ENCODE peak calls at places on chromosomes 11 and 22, in seven cellular contexts. R is HCT116, H is WTC11, U is K562, Y is GM12878, X is H1, O is HepG2. N is an unnamed sample.

GRCh38 chr22:42296381-42296853 is 26.0 kb upstream of the TCF20 start:
- DNase-seq in R (no peak), H (peak), U (no peak), Y (no peak), X (no peak), O (no peak), N (no peak)

GRCh38 chr11:115965754-115966504 is 461.7 kb upstream of the CADM1 start:
- DNase-seq in R (no peak), H (no peak), U (no peak), Y (no peak), X (no peak), O (no peak), N (no peak)

GRCh38 chr22:40310771-40311120 is 35.6 kb upstream of the ADSL start:
- DNase-seq in R (no peak), H (no peak), U (no peak), Y (no peak), X (no peak), O (no peak), N (no peak)

GRCh38 chr11:23594755-23595154 is 734.5 kb upstream of the CCDC179 start:
- DNase-seq in R (no peak), H (no peak), U (no peak), Y (no peak), X (no peak), O (no peak), N (no peak)

GRCh38 chr11:96219981-96220623 is 122.9 kb downstream of the MAML2 start:
- DNase-seq in R (no peak), H (no peak), U (no peak), Y (no peak), X (no peak), O (peak), N (no peak)

GRCh38 chr11:70050243-70050642 is 27.9 kb upstream of the ANO1 start:
- DNase-seq in R (no peak), H (no peak), U (no peak), Y (no peak), X (no peak), O (no peak), N (no peak)

GRCh38 chr11:129611661-129612566 is 203.7 kb upstream of the TMEM45B start:
- DNase-seq in R (no peak), H (no peak), U (peak), Y (no peak), X (no peak), O (no peak), N (no peak)

GRCh38 chr11:86172894-86173293 is 71.7 kb upstream of the EED start:
- DNase-seq in R (no peak), H (no peak), U (peak), Y (no peak), X (no peak), O (no peak), N (no peak)

GRCh38 chr11:94504689-94505293 is 7.5 kb upstream of the C11orf97 start:
- DNase-seq in R (peak), H (no peak), U (peak), Y (no peak), X (no peak), O (peak), N (peak)

GRCh38 chr11:65844231-65844872 is 10.6 kb downstream of the SNX32 start:
- DNase-seq in R (no peak), H (no peak), U (no peak), Y (no peak), X (no peak), O (peak), N (no peak)

GRCh38 chr11:35031869-35032268 is 107.1 kb upstream of the CD44 start:
- DNase-seq in R (no peak), H (no peak), U (no peak), Y (no peak), X (no peak), O (no peak), N (no peak)

GRCh38 chr11:35622070-35622469 is 3.8 kb downstream of the FJX1 start:
- DNase-seq in R (no peak), H (no peak), U (no peak), Y (no peak), X (no peak), O (peak), N (no peak)

GRCh38 chr11:60972182-60973030 is 926 bp downstream of the CD6 start:
- DNase-seq in R (no peak), H (no peak), U (no peak), Y (no peak), X (no peak), O (no peak), N (no peak)

GRCh38 chr11:60971520-60971919 is at the start of gene CD6:
- DNase-seq in R (no peak), H (no peak), U (no peak), Y (no peak), X (no peak), O (no peak), N (no peak)

GRCh38 chr11:60977224-60977623 is 5.7 kb downstream of the CD6 start:
- DNase-seq in R (no peak), H (no peak), U (no peak), Y (no peak), X (no peak), O (no peak), N (no peak)

GRCh38 chr11:60973699-60974098 is 2.2 kb downstream of the CD6 start:
- DNase-seq in R (no peak), H (no peak), U (no peak), Y (no peak), X (no peak), O (no peak), N (no peak)

DNA sequence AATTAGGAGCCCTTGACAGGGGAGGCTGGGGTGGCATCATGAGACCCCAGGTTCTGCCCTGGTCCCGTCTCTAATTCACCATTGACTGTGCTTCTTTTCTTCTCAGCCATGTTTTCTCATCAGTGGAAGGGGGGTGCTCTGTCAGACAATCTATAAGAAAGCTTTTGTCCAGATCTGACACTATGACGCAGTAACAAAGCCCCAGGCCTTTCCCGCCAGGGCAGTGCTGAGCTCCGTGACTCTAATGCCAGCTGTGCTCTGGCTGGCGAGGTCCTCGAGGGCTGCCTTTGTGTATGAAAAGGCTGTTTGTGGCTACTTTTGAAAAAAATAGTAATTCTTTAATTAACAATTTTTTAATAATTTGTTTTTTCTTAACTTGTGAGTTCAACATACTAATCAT is 3.2 kb downstream of the CD6 start:
- DNase-seq in R (no peak), H (no peak), U (no peak), Y (no peak), X (no peak), O (no peak), N (no peak)
- TF ChIP-seq SP1 in R (no peak), H (no peak), U (no peak), Y (no peak), X (no peak), O (no peak), N (no peak)

GRCh38 chr22:49137216-49137840 is 690.3 kb downstream of the BRD1 start:
- DNase-seq in R (no peak), H (no peak), U (no peak), Y (no peak), X (no peak), O (no peak), N (no peak)
- TF ChIP-seq SP1 in R (no peak), H (no peak), U (no peak), Y (no peak), X (no peak), O (no peak), N (no peak)

DNA sequence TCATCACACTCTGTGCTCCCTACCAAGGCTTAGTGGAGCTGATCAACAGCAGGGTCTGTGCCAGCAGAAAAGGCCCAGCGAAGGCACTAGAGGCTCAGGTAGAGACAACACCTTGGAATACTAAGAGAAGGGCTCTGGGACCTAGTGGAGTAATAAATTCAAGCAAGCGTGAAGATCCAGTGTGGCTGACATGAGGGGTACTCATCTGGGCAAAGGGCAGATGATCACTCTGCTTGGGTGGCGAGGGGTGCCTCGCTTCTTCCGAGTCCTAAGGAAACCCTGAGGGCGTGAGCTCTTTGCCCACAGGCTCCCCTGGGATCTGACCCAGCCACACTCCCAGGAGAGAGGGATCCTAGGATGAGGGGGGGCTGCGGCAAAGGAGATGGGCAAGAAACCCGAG is 3.5 kb upstream of the TPBGL start:
- DNase-seq in R (no peak), H (no peak), U (no peak), Y (no peak), X (no peak), O (no peak), N (no peak)
- TF ChIP-seq SP1 in R (no peak), H (no peak), U (no peak), Y (no peak), X (no peak), O (no peak), N (no peak)

GRCh38 chr11:125242141-125242780 is 77.7 kb downstream of the PKNOX2 start:
- DNase-seq in R (no peak), H (no peak), U (no peak), Y (no peak), X (no peak), O (no peak), N (no peak)

GRCh38 chr11:125239585-125240331 is 75.2 kb downstream of the PKNOX2 start:
- DNase-seq in R (no peak), H (peak), U (no peak), Y (no peak), X (no peak), O (no peak), N (no peak)

GRCh38 chr11:125245299-125245698 is 80.7 kb downstream of the PKNOX2 start:
- DNase-seq in R (no peak), H (no peak), U (no peak), Y (no peak), X (no peak), O (no peak), N (no peak)

GRCh38 chr11:125241104-125241503 is 76.6 kb downstream of the PKNOX2 start:
- DNase-seq in R (no peak), H (no peak), U (peak), Y (no peak), X (no peak), O (no peak), N (no peak)

DNA sequence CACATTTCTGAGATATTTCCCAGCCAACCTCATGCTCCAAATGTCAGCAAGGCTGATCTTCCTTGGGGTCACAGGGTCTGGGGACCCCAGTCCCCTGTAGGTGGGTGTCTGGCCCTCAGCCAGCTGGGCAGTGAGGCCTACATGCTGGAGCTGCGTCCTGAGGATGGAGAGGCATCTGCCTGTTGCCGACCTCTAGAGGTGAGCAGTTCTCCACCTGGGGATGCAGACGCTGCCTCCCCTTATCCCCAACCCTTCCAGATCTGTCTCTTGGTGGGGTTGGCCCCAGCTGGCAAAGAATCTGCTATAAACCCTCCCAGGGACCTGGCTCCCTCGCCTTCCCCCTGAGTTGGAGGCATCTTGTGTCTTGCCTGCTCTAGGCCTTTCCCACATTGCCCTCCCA is 79.6 kb downstream of the PKNOX2 start:
- DNase-seq in R (no peak), H (no peak), U (no peak), Y (no peak), X (no peak), O (no peak), N (no peak)
- TF ChIP-seq SP1 in R (no peak), H (no peak), U (no peak), Y (no peak), X (no peak), O (no peak), N (no peak)

GRCh38 chr11:83403990-83404389 is 117.8 kb upstream of the CCDC90B start:
- DNase-seq in R (no peak), H (no peak), U (no peak), Y (no peak), X (no peak), O (no peak), N (no peak)
- TF ChIP-seq SP1 in R (no peak), H (no peak), U (no peak), Y (no peak), X (no peak), O (no peak), N (no peak)

DNA sequence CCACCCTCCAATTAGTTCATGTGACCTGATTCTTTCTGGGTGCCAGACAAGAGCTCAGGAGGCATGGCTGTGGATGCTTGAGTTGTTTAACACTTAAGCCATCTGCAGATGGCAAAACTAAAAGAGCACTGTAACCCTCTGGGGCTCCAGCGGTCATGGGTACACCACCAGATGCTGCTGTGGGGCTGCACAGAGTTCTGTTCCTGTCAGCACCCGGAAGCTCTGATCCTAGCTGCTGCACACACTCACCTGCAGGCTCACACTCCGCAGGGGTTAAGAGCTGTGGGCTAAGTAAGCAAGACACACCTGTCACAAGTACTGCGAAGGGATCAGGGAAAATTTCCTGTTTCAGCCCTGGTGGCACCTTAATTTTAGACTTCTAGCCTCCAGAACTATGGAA is 307.8 kb downstream of the C11orf87 start:
- DNase-seq in R (no peak), H (peak), U (no peak), Y (no peak), X (no peak), O (no peak), N (no peak)
- TF ChIP-seq SP1 in R (no peak), H (no peak), U (no peak), Y (no peak), X (no peak), O (no peak), N (no peak)

DNA sequence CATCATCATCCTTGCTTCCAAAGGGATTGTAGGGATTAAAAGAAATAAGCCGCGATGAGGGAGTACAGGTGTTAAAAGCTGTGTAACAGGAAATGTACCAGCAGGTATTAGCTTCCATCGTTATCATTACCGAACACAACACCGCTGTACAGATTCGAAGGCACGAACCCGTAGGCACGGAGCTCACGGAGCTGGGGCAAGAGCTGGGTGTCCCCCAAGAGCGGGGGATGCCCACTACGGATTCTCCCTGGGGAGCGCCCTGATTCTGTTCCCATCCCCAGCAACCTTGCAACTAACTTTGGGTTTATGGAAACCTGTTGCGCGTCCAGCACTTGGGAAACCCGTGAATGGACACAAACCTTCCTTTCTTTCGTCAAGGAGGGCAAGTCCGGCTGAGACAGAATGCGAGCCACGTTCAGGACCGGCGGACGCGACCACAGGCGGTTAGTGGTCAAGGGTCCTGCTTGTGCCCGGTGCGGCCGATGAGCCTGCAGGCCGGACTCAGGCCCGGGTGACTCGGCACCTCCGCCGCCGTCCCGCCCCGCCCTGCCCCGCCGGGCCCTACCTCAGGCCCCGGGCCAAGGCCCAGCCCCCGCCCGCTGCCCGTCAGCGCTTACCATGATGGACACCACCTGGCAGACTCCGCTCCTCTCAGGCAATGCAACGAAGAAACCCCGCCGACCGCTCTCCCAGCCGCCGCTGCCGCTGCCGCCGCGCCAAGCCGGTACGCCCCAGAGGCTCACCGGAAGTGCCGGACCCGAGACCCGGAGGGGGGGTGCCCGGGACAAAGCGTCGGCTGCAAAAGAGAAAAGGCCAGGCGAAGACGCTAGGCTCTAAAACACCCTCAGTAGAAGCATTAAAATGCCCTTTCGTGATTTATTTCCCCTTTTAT is at the start of gene UFD1:
- DNase-seq in R (no peak), H (peak), U (peak), Y (no peak), X (no peak), O (peak), N (peak)
- TF ChIP-seq SP1 in R (peak), H (no peak), U (no peak), Y (peak), X (peak), O (no peak), N (peak)

DNA sequence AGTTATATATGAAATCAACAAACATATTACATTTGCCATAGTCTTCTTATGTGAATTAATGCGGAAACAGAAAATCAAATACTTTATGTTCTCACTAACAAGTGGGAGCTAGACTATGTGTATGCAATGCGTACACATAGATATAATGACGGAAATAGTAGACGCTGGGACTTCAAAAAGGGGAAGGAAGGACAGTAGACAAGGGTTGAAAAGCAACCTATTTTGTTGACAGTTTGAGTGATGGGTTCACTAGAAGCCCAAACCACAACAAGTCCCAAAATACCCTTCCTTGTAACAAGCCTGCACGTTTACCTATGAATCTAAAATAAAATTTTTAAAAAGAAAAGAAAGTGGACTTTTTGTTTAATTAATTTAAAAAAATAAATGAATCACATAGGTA is 430.8 kb upstream of the CNTN5 start:
- DNase-seq in R (no peak), H (no peak), U (no peak), Y (no peak), X (no peak), O (no peak), N (no peak)
- TF ChIP-seq SP1 in R (no peak), H (no peak), U (no peak), Y (no peak), X (no peak), O (no peak), N (no peak)

GRCh38 chr11:67293090-67293489 is 4.0 kb downstream of the ANKRD13D start:
- DNase-seq in R (no peak), H (no peak), U (no peak), Y (no peak), X (no peak), O (no peak), N (no peak)
- TF ChIP-seq SP1 in R (no peak), H (no peak), U (no peak), Y (no peak), X (no peak), O (no peak), N (no peak)

N was measured in HEK293T.